ENCODE peak calls at places on chromosomes 11 and 22, in eight cellular contexts. Q is Peyer's patch, N is astrocyte of the spinal cord, F is neural progenitor cell, G is astrocyte of the cerebellum, A is fibroblast of lung, D is GM20000, M is pancreas. K is an unnamed sample.

GRCh38 chr22:44840611-44841322 is 88.4 kb downstream of the ARHGAP8 start:
- DNase-seq in Q (no peak), N (no peak), A (no peak), F (no peak), G (no peak), M (no peak), D (no peak), K (no peak)

GRCh38 chr11:104995001-104995408 is 26.6 kb upstream of the CASP4 start:
- DNase-seq in F (no peak), D (no peak), N (no peak), G (no peak), M (no peak), Q (no peak), A (no peak), K (peak)

GRCh38 chr11:74474316-74474715 is 7.0 kb upstream of the KCNE3 start:
- DNase-seq in F (no peak), D (no peak), M (no peak), A (no peak), N (no peak), G (no peak), Q (no peak), K (no peak)

GRCh38 chr11:12066056-12066798 is 44.2 kb upstream of the MICAL2 start:
- DNase-seq in Q (no peak), F (no peak), D (no peak), N (peak), A (peak), M (no peak), G (no peak), K (no peak)

GRCh38 chr11:113085446-113085845 is 124.2 kb downstream of the NCAM1 start:
- DNase-seq in D (no peak), M (no peak), F (no peak), Q (no peak), A (no peak), N (no peak), G (no peak), K (no peak)

GRCh38 chr11:56521955-56522354 is 21.1 kb downstream of the OR5M11 start:
- DNase-seq in N (no peak), F (peak), D (no peak), M (no peak), Q (no peak), A (no peak), G (no peak), K (no peak)

GRCh38 chr11:69125861-69126260 is 29.9 kb upstream of the SMIM38 start:
- DNase-seq in F (no peak), D (no peak), M (no peak), N (no peak), Q (peak), A (no peak), G (no peak), K (no peak)

GRCh38 chr11:20839231-20839630 is 169.8 kb downstream of the NELL1 start:
- DNase-seq in M (no peak), N (no peak), Q (no peak), F (no peak), G (no peak), A (no peak), D (no peak), K (no peak)

GRCh38 chr11:38824573-38824972 is 2226.5 kb upstream of the RAG2 start:
- DNase-seq in A (peak), D (no peak), N (no peak), G (no peak), F (peak), Q (no peak), M (no peak), K (no peak)

GRCh38 chr22:39428597-39429071 is 28.2 kb upstream of the MGAT3 start:
- DNase-seq in D (no peak), N (peak), G (peak), F (peak), A (peak), Q (no peak), M (no peak), K (peak)

GRCh38 chr11:94544832-94545640 is 1.3 kb downstream of the FUT4 start:
- DNase-seq in D (no peak), M (peak), F (peak), Q (peak), G (no peak), N (no peak), A (no peak), K (no peak)

GRCh38 chr11:32396991-32397390 is 38.3 kb downstream of the WT1 start:
- DNase-seq in D (no peak), A (peak), N (peak), M (no peak), G (no peak), F (no peak), Q (no peak), K (no peak)

GRCh38 chr11:70894566-70894965 is 357.8 kb downstream of the SHANK2 start:
- DNase-seq in A (no peak), M (no peak), G (no peak), F (no peak), Q (no peak), D (no peak), N (no peak), K (no peak)

GRCh38 chr22:41512421-41513194 is 31.7 kb downstream of the POLR3H start:
- DNase-seq in F (peak), N (peak), M (no peak), A (peak), D (no peak), G (peak), Q (no peak), K (peak)

GRCh38 chr11:128804481-128804880 is 62.6 kb downstream of the KCNJ1 start:
- DNase-seq in A (peak), F (no peak), D (no peak), M (no peak), N (peak), Q (no peak), G (peak), K (no peak)

GRCh38 chr11:117842131-117842941 is 17.8 kb upstream of the FXYD2 start:
- DNase-seq in M (no peak), Q (no peak), F (no peak), D (no peak), G (no peak), A (no peak), N (no peak), K (no peak)

GRCh38 chr11:73229321-73230275 is 11.5 kb downstream of the P2RY2 start:
- DNase-seq in G (no peak), A (no peak), D (no peak), Q (peak), F (no peak), N (no peak), M (no peak), K (peak)

GRCh38 chr22:30390974-30391691 is 3.9 kb upstream of the RNF215 start:
- DNase-seq in F (peak), Q (peak), N (peak), A (peak), M (peak), G (peak), D (peak), K (no peak)

GRCh38 chr11:26985941-26986340 is 8.0 kb upstream of the FIBIN start:
- DNase-seq in N (no peak), M (no peak), D (no peak), Q (no peak), A (peak), F (no peak), G (no peak), K (no peak)

GRCh38 chr11:88421530-88421929 is 84.0 kb upstream of the CTSC start:
- DNase-seq in M (no peak), D (peak), G (no peak), F (peak), N (no peak), Q (no peak), A (peak), K (no peak)

GRCh38 chr11:119509969-119510401 is 87.0 kb upstream of the THY1 start:
- DNase-seq in F (no peak), M (no peak), G (peak), D (peak), N (peak), Q (no peak), A (peak), K (no peak)

GRCh38 chr22:27997538-27997937 is 78.5 kb upstream of the PITPNB start:
- DNase-seq in A (no peak), F (no peak), M (no peak), N (peak), D (no peak), G (no peak), Q (peak), K (no peak)

GRCh38 chr11:111450480-111451320 is 61.5 kb downstream of the BTG4 start:
- DNase-seq in M (no peak), D (peak), G (no peak), F (no peak), A (peak), Q (no peak), N (no peak), K (no peak)

GRCh38 chr11:127492025-127492424 is 491.5 kb upstream of the KIRREL3 start:
- DNase-seq in N (peak), G (peak), F (no peak), D (no peak), M (no peak), Q (no peak), A (peak), K (no peak)

GRCh38 chr22:37733625-37734401 is 37.0 kb downstream of the TRIOBP start:
- DNase-seq in A (no peak), N (no peak), D (no peak), G (no peak), Q (no peak), M (no peak), F (no peak), K (no peak)

GRCh38 chr22:30386960-30387848 is at the start of gene RNF215:
- DNase-seq in Q (peak), M (peak), G (peak), A (peak), F (peak), N (peak), D (peak), K (peak)

GRCh38 chr11:30412509-30412908 is 89.6 kb downstream of the ARL14EP start:
- DNase-seq in D (no peak), A (no peak), F (no peak), M (no peak), G (no peak), Q (no peak), N (no peak), K (no peak)

GRCh38 chr22:44026066-44026629 is 2.0 kb downstream of the PARVB start:
- DNase-seq in M (no peak), Q (no peak), D (no peak), A (no peak), F (no peak), G (no peak), N (no peak), K (no peak)

GRCh38 chr22:27409299-27409698 is 392.3 kb downstream of the MN1 start:
- DNase-seq in M (no peak), N (no peak), D (no peak), G (no peak), Q (no peak), A (no peak), F (no peak), K (no peak)

GRCh38 chr11:84261707-84262106 is 975.5 kb upstream of the CCDC90B start:
- DNase-seq in G (no peak), D (no peak), M (no peak), A (no peak), Q (no peak), F (peak), N (no peak), K (no peak)
- TF ChIP-seq CTCF in G (peak), D (no peak), M (no peak), A (no peak), Q (no peak), F (peak), N (no peak), K (peak)

DNA sequence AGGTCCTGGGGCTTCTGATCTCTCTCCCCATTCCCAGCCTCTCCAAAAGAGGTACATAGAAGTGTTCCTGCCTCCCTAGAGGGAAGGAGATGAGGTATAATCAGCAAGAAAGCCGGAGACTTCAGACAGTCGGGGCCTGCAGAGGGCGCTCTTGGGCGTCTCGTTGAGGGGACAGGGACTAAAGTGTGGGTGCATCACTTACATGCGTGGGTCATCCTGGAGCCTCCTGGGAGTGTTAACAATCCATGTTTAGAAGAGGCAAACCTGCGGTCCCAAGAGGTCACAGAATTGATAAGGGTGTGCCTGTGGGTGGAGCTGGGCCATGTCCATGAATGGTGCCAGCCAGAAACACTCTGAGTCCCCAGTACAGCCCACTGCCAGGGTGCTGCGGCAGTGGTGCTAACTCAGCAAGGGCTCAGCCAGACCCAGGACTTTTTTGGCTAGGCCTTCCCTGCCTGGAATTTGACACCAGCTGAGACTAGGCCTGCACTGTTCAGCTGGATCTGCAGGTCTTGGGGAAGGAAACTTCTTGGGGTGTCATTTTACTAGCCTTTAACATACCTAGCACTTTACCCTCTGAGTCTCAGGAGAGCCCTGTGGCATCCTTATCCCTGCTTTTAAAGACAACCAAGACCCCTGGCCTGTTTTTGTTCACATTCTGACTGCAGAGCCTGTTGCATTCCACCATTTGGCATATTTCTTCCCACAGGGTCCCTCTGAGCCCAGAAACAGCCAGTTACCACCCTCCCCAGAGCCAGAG is 5.5 kb downstream of the YDJC start:
- DNase-seq in Q (no peak), A (no peak), G (no peak), M (no peak), F (peak), N (no peak), D (no peak), K (peak)
- TF ChIP-seq CTCF in Q (peak), A (peak), G (peak), M (no peak), F (peak), N (peak), D (peak), K (peak)

GRCh38 chr22:32389685-32390084 is 22.4 kb downstream of the RTCB start:
- DNase-seq in F (peak), D (no peak), G (no peak), Q (no peak), A (no peak), N (peak), M (no peak), K (peak)
- TF ChIP-seq CTCF in F (peak), D (no peak), G (peak), Q (peak), A (peak), N (peak), M (no peak), K (peak)

GRCh38 chr11:68106165-68106940 is 14.8 kb downstream of the CHKA start:
- DNase-seq in A (peak), D (no peak), N (no peak), Q (peak), G (no peak), F (no peak), M (peak), K (no peak)
- TF ChIP-seq CTCF in A (no peak), D (no peak), N (no peak), Q (no peak), G (no peak), F (no peak), M (no peak), K (no peak)

GRCh38 chr11:17385926-17386325 is 2.5 kb downstream of the KCNJ11 start:
- DNase-seq in F (no peak), Q (no peak), D (no peak), G (no peak), M (no peak), A (no peak), N (no peak), K (no peak)

GRCh38 chr11:17385492-17385891 is 3.0 kb downstream of the KCNJ11 start:
- DNase-seq in A (no peak), N (no peak), G (no peak), Q (no peak), M (no peak), F (no peak), D (no peak), K (no peak)

GRCh38 chr11:17387280-17387679 is 1.2 kb downstream of the KCNJ11 start:
- DNase-seq in A (no peak), Q (no peak), M (no peak), N (no peak), D (no peak), G (no peak), F (no peak), K (no peak)

GRCh38 chr11:17387811-17388210 is 648 bp downstream of the KCNJ11 start:
- DNase-seq in F (no peak), G (no peak), M (no peak), A (no peak), N (no peak), D (no peak), Q (no peak), K (no peak)

GRCh38 chr11:17386331-17387084 is 2.0 kb downstream of the KCNJ11 start:
- DNase-seq in D (peak), M (peak), Q (peak), N (peak), G (no peak), A (peak), F (peak), K (peak)
- TF ChIP-seq CTCF in D (peak), M (peak), Q (peak), N (peak), G (peak), A (peak), F (peak), K (peak)

GRCh38 chr11:75768112-75768908 is at the start of gene DGAT2:
- DNase-seq in G (no peak), D (peak), N (peak), Q (peak), F (peak), M (peak), A (peak), K (peak)
- TF ChIP-seq CTCF in G (no peak), D (no peak), N (no peak), Q (peak), F (peak), M (no peak), A (no peak), K (peak)

GRCh38 chr11:67044496-67044895 is 12.2 kb upstream of the RHOD start:
- DNase-seq in Q (no peak), F (no peak), N (peak), D (no peak), M (no peak), A (peak), G (no peak), K (no peak)
- TF ChIP-seq CTCF in Q (no peak), F (no peak), N (no peak), D (no peak), M (no peak), A (no peak), G (peak), K (no peak)

K was measured in nephron progenitor cell.